ENCODE peak calls at places on chromosomes 13 and 19, in ten cellular contexts. One of them, this sample, is unnamed.

GRCh38 chr19:49692102-49692599 is 1.2 kb downstream of the CPT1C start:
- DNase-seq in activated naive CD8-positive, alpha-beta T cell treated with anti-CD3 and anti-CD28 coated beads for 36 hours: no peak
- DNase-seq in NCI-H2171 treated with DMSO at 0.1 percent for 48 hours: no peak
- DNase-seq in activated CD4-positive, alpha-beta T cell treated with anti-CD3 and anti-CD28 coated beads for 48 hours: no peak
- DNase-seq in breast epithelium: no peak
- DNase-seq in iPS-NIHi11: no peak
- DNase-seq in Calu3: no peak
- DNase-seq in A549: no peak
- DNase-seq in HFF-Myc: no peak
- DNase-seq in stimulated activated CD8-positive, alpha-beta memory T cell treated with anti-CD3 and anti-CD28 coated beads, Interleukin-12 subunit alpha, Interleukin-12 subunit beta, amount 100 ng/mL, for 4 hours: no peak
- DNase-seq in this sample: no peak

GRCh38 chr13:40993119-40993518 is 26.0 kb downstream of the ELF1 start:
- DNase-seq in activated CD4-positive, alpha-beta T cell treated with anti-CD3 and anti-CD28 coated beads for 48 hours: no peak
- DNase-seq in HFF-Myc: no peak
- DNase-seq in NCI-H2171 treated with DMSO at 0.1 percent for 48 hours: peak
- DNase-seq in iPS-NIHi11: no peak
- DNase-seq in Calu3: no peak
- DNase-seq in breast epithelium: no peak
- DNase-seq in stimulated activated CD8-positive, alpha-beta memory T cell treated with anti-CD3 and anti-CD28 coated beads, Interleukin-12 subunit alpha, Interleukin-12 subunit beta, amount 100 ng/mL, for 4 hours: no peak
- DNase-seq in activated naive CD8-positive, alpha-beta T cell treated with anti-CD3 and anti-CD28 coated beads for 36 hours: no peak
- DNase-seq in A549: no peak
- DNase-seq in this sample: peak

GRCh38 chr13:32504263-32504662 is 34.3 kb downstream of the N4BP2L2 start:
- DNase-seq in HFF-Myc: no peak
- DNase-seq in NCI-H2171 treated with DMSO at 0.1 percent for 48 hours: no peak
- DNase-seq in iPS-NIHi11: no peak
- DNase-seq in activated naive CD8-positive, alpha-beta T cell treated with anti-CD3 and anti-CD28 coated beads for 36 hours: no peak
- DNase-seq in breast epithelium: no peak
- DNase-seq in activated CD4-positive, alpha-beta T cell treated with anti-CD3 and anti-CD28 coated beads for 48 hours: no peak
- DNase-seq in A549: no peak
- DNase-seq in Calu3: no peak
- DNase-seq in stimulated activated CD8-positive, alpha-beta memory T cell treated with anti-CD3 and anti-CD28 coated beads, Interleukin-12 subunit alpha, Interleukin-12 subunit beta, amount 100 ng/mL, for 4 hours: no peak
- DNase-seq in this sample: no peak

GRCh38 chr13:89457977-89458376 is 1786.8 kb downstream of the SLITRK5 start:
- DNase-seq in stimulated activated CD8-positive, alpha-beta memory T cell treated with anti-CD3 and anti-CD28 coated beads, Interleukin-12 subunit alpha, Interleukin-12 subunit beta, amount 100 ng/mL, for 4 hours: no peak
- DNase-seq in activated CD4-positive, alpha-beta T cell treated with anti-CD3 and anti-CD28 coated beads for 48 hours: no peak
- DNase-seq in NCI-H2171 treated with DMSO at 0.1 percent for 48 hours: no peak
- DNase-seq in breast epithelium: no peak
- DNase-seq in activated naive CD8-positive, alpha-beta T cell treated with anti-CD3 and anti-CD28 coated beads for 36 hours: no peak
- DNase-seq in A549: peak
- DNase-seq in iPS-NIHi11: peak
- DNase-seq in HFF-Myc: no peak
- DNase-seq in Calu3: no peak
- DNase-seq in this sample: no peak

GRCh38 chr19:35265126-35265995 is 3.4 kb upstream of the USF2 start:
- DNase-seq in activated CD4-positive, alpha-beta T cell treated with anti-CD3 and anti-CD28 coated beads for 48 hours: no peak
- DNase-seq in activated naive CD8-positive, alpha-beta T cell treated with anti-CD3 and anti-CD28 coated beads for 36 hours: no peak
- DNase-seq in breast epithelium: peak
- DNase-seq in A549: no peak
- DNase-seq in Calu3: no peak
- DNase-seq in stimulated activated CD8-positive, alpha-beta memory T cell treated with anti-CD3 and anti-CD28 coated beads, Interleukin-12 subunit alpha, Interleukin-12 subunit beta, amount 100 ng/mL, for 4 hours: no peak
- DNase-seq in iPS-NIHi11: no peak
- DNase-seq in NCI-H2171 treated with DMSO at 0.1 percent for 48 hours: peak
- DNase-seq in HFF-Myc: no peak
- DNase-seq in this sample: no peak

GRCh38 chr13:99389520-99390304 is 82.5 kb upstream of the GPR183 start:
- DNase-seq in breast epithelium: no peak
- DNase-seq in A549: no peak
- DNase-seq in iPS-NIHi11: no peak
- DNase-seq in activated CD4-positive, alpha-beta T cell treated with anti-CD3 and anti-CD28 coated beads for 48 hours: peak
- DNase-seq in NCI-H2171 treated with DMSO at 0.1 percent for 48 hours: no peak
- DNase-seq in HFF-Myc: no peak
- DNase-seq in activated naive CD8-positive, alpha-beta T cell treated with anti-CD3 and anti-CD28 coated beads for 36 hours: no peak
- DNase-seq in stimulated activated CD8-positive, alpha-beta memory T cell treated with anti-CD3 and anti-CD28 coated beads, Interleukin-12 subunit alpha, Interleukin-12 subunit beta, amount 100 ng/mL, for 4 hours: no peak
- DNase-seq in Calu3: no peak
- DNase-seq in this sample: no peak

GRCh38 chr19:55678121-55678671 is 3.2 kb downstream of the EPN1 start:
- DNase-seq in Calu3: no peak
- DNase-seq in stimulated activated CD8-positive, alpha-beta memory T cell treated with anti-CD3 and anti-CD28 coated beads, Interleukin-12 subunit alpha, Interleukin-12 subunit beta, amount 100 ng/mL, for 4 hours: no peak
- DNase-seq in HFF-Myc: no peak
- DNase-seq in activated CD4-positive, alpha-beta T cell treated with anti-CD3 and anti-CD28 coated beads for 48 hours: no peak
- DNase-seq in breast epithelium: no peak
- DNase-seq in activated naive CD8-positive, alpha-beta T cell treated with anti-CD3 and anti-CD28 coated beads for 36 hours: no peak
- DNase-seq in NCI-H2171 treated with DMSO at 0.1 percent for 48 hours: no peak
- DNase-seq in iPS-NIHi11: no peak
- DNase-seq in A549: no peak
- DNase-seq in this sample: peak

GRCh38 chr19:33840382-33840781 is 43.7 kb downstream of the KCTD15 start:
- DNase-seq in NCI-H2171 treated with DMSO at 0.1 percent for 48 hours: no peak
- DNase-seq in activated naive CD8-positive, alpha-beta T cell treated with anti-CD3 and anti-CD28 coated beads for 36 hours: no peak
- DNase-seq in stimulated activated CD8-positive, alpha-beta memory T cell treated with anti-CD3 and anti-CD28 coated beads, Interleukin-12 subunit alpha, Interleukin-12 subunit beta, amount 100 ng/mL, for 4 hours: no peak
- DNase-seq in Calu3: no peak
- DNase-seq in A549: no peak
- DNase-seq in iPS-NIHi11: no peak
- DNase-seq in activated CD4-positive, alpha-beta T cell treated with anti-CD3 and anti-CD28 coated beads for 48 hours: no peak
- DNase-seq in HFF-Myc: no peak
- DNase-seq in breast epithelium: no peak
- DNase-seq in this sample: no peak

GRCh38 chr13:65943024-65943423 is 1287.1 kb downstream of the PCDH9 start:
- DNase-seq in Calu3: no peak
- DNase-seq in NCI-H2171 treated with DMSO at 0.1 percent for 48 hours: no peak
- DNase-seq in A549: no peak
- DNase-seq in HFF-Myc: no peak
- DNase-seq in iPS-NIHi11: no peak
- DNase-seq in activated naive CD8-positive, alpha-beta T cell treated with anti-CD3 and anti-CD28 coated beads for 36 hours: no peak
- DNase-seq in activated CD4-positive, alpha-beta T cell treated with anti-CD3 and anti-CD28 coated beads for 48 hours: no peak
- DNase-seq in stimulated activated CD8-positive, alpha-beta memory T cell treated with anti-CD3 and anti-CD28 coated beads, Interleukin-12 subunit alpha, Interleukin-12 subunit beta, amount 100 ng/mL, for 4 hours: no peak
- DNase-seq in breast epithelium: no peak
- DNase-seq in this sample: no peak

GRCh38 chr13:106104281-106104901 is 431.1 kb downstream of the EFNB2 start:
- DNase-seq in HFF-Myc: no peak
- DNase-seq in Calu3: peak
- DNase-seq in A549: peak
- DNase-seq in activated naive CD8-positive, alpha-beta T cell treated with anti-CD3 and anti-CD28 coated beads for 36 hours: no peak
- DNase-seq in breast epithelium: no peak
- DNase-seq in stimulated activated CD8-positive, alpha-beta memory T cell treated with anti-CD3 and anti-CD28 coated beads, Interleukin-12 subunit alpha, Interleukin-12 subunit beta, amount 100 ng/mL, for 4 hours: no peak
- DNase-seq in NCI-H2171 treated with DMSO at 0.1 percent for 48 hours: no peak
- DNase-seq in activated CD4-positive, alpha-beta T cell treated with anti-CD3 and anti-CD28 coated beads for 48 hours: no peak
- DNase-seq in iPS-NIHi11: no peak
- DNase-seq in this sample: no peak

GRCh38 chr13:38366954-38367645 is 17.4 kb downstream of the UFM1 start:
- DNase-seq in activated naive CD8-positive, alpha-beta T cell treated with anti-CD3 and anti-CD28 coated beads for 36 hours: no peak
- DNase-seq in breast epithelium: no peak
- DNase-seq in A549: no peak
- DNase-seq in activated CD4-positive, alpha-beta T cell treated with anti-CD3 and anti-CD28 coated beads for 48 hours: no peak
- DNase-seq in iPS-NIHi11: no peak
- DNase-seq in NCI-H2171 treated with DMSO at 0.1 percent for 48 hours: no peak
- DNase-seq in stimulated activated CD8-positive, alpha-beta memory T cell treated with anti-CD3 and anti-CD28 coated beads, Interleukin-12 subunit alpha, Interleukin-12 subunit beta, amount 100 ng/mL, for 4 hours: no peak
- DNase-seq in HFF-Myc: no peak
- DNase-seq in Calu3: no peak
- DNase-seq in this sample: no peak

GRCh38 chr19:44808463-44809371 is at the start of gene BCAM:
- DNase-seq in Calu3: peak
- DNase-seq in breast epithelium: peak
- DNase-seq in activated CD4-positive, alpha-beta T cell treated with anti-CD3 and anti-CD28 coated beads for 48 hours: no peak
- DNase-seq in NCI-H2171 treated with DMSO at 0.1 percent for 48 hours: no peak
- DNase-seq in A549: peak
- DNase-seq in HFF-Myc: no peak
- DNase-seq in activated naive CD8-positive, alpha-beta T cell treated with anti-CD3 and anti-CD28 coated beads for 36 hours: no peak
- DNase-seq in stimulated activated CD8-positive, alpha-beta memory T cell treated with anti-CD3 and anti-CD28 coated beads, Interleukin-12 subunit alpha, Interleukin-12 subunit beta, amount 100 ng/mL, for 4 hours: no peak
- DNase-seq in iPS-NIHi11: peak
- DNase-seq in this sample: peak

GRCh38 chr13:23966691-23967615 is 69.7 kb upstream of the C1QTNF9B start:
- DNase-seq in HFF-Myc: no peak
- DNase-seq in iPS-NIHi11: no peak
- DNase-seq in breast epithelium: no peak
- DNase-seq in stimulated activated CD8-positive, alpha-beta memory T cell treated with anti-CD3 and anti-CD28 coated beads, Interleukin-12 subunit alpha, Interleukin-12 subunit beta, amount 100 ng/mL, for 4 hours: no peak
- DNase-seq in A549: no peak
- DNase-seq in Calu3: no peak
- DNase-seq in activated CD4-positive, alpha-beta T cell treated with anti-CD3 and anti-CD28 coated beads for 48 hours: no peak
- DNase-seq in NCI-H2171 treated with DMSO at 0.1 percent for 48 hours: no peak
- DNase-seq in activated naive CD8-positive, alpha-beta T cell treated with anti-CD3 and anti-CD28 coated beads for 36 hours: no peak
- DNase-seq in this sample: no peak

GRCh38 chr19:3668331-3669133 is 31.7 kb downstream of the PIP5K1C start:
- DNase-seq in HFF-Myc: no peak
- DNase-seq in A549: no peak
- DNase-seq in activated naive CD8-positive, alpha-beta T cell treated with anti-CD3 and anti-CD28 coated beads for 36 hours: no peak
- DNase-seq in breast epithelium: no peak
- DNase-seq in iPS-NIHi11: no peak
- DNase-seq in activated CD4-positive, alpha-beta T cell treated with anti-CD3 and anti-CD28 coated beads for 48 hours: no peak
- DNase-seq in NCI-H2171 treated with DMSO at 0.1 percent for 48 hours: no peak
- DNase-seq in stimulated activated CD8-positive, alpha-beta memory T cell treated with anti-CD3 and anti-CD28 coated beads, Interleukin-12 subunit alpha, Interleukin-12 subunit beta, amount 100 ng/mL, for 4 hours: no peak
- DNase-seq in Calu3: no peak
- DNase-seq in this sample: no peak

GRCh38 chr19:41263042-41263849 is 926 bp upstream of the HNRNPUL1 start:
- DNase-seq in activated CD4-positive, alpha-beta T cell treated with anti-CD3 and anti-CD28 coated beads for 48 hours: peak
- DNase-seq in iPS-NIHi11: no peak
- DNase-seq in A549: peak
- DNase-seq in HFF-Myc: peak
- DNase-seq in NCI-H2171 treated with DMSO at 0.1 percent for 48 hours: peak
- DNase-seq in breast epithelium: peak
- DNase-seq in Calu3: peak
- DNase-seq in activated naive CD8-positive, alpha-beta T cell treated with anti-CD3 and anti-CD28 coated beads for 36 hours: peak
- DNase-seq in stimulated activated CD8-positive, alpha-beta memory T cell treated with anti-CD3 and anti-CD28 coated beads, Interleukin-12 subunit alpha, Interleukin-12 subunit beta, amount 100 ng/mL, for 4 hours: peak
- DNase-seq in this sample: peak

GRCh38 chr19:17296278-17296677 is 6.9 kb downstream of the ABHD8 start:
- DNase-seq in Calu3: peak
- DNase-seq in stimulated activated CD8-positive, alpha-beta memory T cell treated with anti-CD3 and anti-CD28 coated beads, Interleukin-12 subunit alpha, Interleukin-12 subunit beta, amount 100 ng/mL, for 4 hours: no peak
- DNase-seq in activated naive CD8-positive, alpha-beta T cell treated with anti-CD3 and anti-CD28 coated beads for 36 hours: no peak
- DNase-seq in A549: peak
- DNase-seq in NCI-H2171 treated with DMSO at 0.1 percent for 48 hours: no peak
- DNase-seq in HFF-Myc: no peak
- DNase-seq in breast epithelium: no peak
- DNase-seq in activated CD4-positive, alpha-beta T cell treated with anti-CD3 and anti-CD28 coated beads for 48 hours: no peak
- DNase-seq in iPS-NIHi11: no peak
- DNase-seq in this sample: no peak

GRCh38 chr19:40217027-40217810 is 965 bp downstream of the TTC9B start:
- DNase-seq in breast epithelium: no peak
- DNase-seq in activated naive CD8-positive, alpha-beta T cell treated with anti-CD3 and anti-CD28 coated beads for 36 hours: peak
- DNase-seq in activated CD4-positive, alpha-beta T cell treated with anti-CD3 and anti-CD28 coated beads for 48 hours: peak
- DNase-seq in stimulated activated CD8-positive, alpha-beta memory T cell treated with anti-CD3 and anti-CD28 coated beads, Interleukin-12 subunit alpha, Interleukin-12 subunit beta, amount 100 ng/mL, for 4 hours: no peak
- DNase-seq in Calu3: peak
- DNase-seq in HFF-Myc: no peak
- DNase-seq in iPS-NIHi11: peak
- DNase-seq in A549: peak
- DNase-seq in NCI-H2171 treated with DMSO at 0.1 percent for 48 hours: peak
- DNase-seq in this sample: peak

GRCh38 chr19:53980553-53981407 is 10.7 kb upstream of the CACNG6 start:
- DNase-seq in stimulated activated CD8-positive, alpha-beta memory T cell treated with anti-CD3 and anti-CD28 coated beads, Interleukin-12 subunit alpha, Interleukin-12 subunit beta, amount 100 ng/mL, for 4 hours: no peak
- DNase-seq in HFF-Myc: no peak
- DNase-seq in NCI-H2171 treated with DMSO at 0.1 percent for 48 hours: no peak
- DNase-seq in Calu3: peak
- DNase-seq in activated naive CD8-positive, alpha-beta T cell treated with anti-CD3 and anti-CD28 coated beads for 36 hours: no peak
- DNase-seq in activated CD4-positive, alpha-beta T cell treated with anti-CD3 and anti-CD28 coated beads for 48 hours: no peak
- DNase-seq in breast epithelium: no peak
- DNase-seq in A549: peak
- DNase-seq in iPS-NIHi11: peak
- DNase-seq in this sample: peak

GRCh38 chr19:3979674-3980352 is 5.5 kb downstream of the EEF2 start:
- DNase-seq in breast epithelium: no peak
- DNase-seq in stimulated activated CD8-positive, alpha-beta memory T cell treated with anti-CD3 and anti-CD28 coated beads, Interleukin-12 subunit alpha, Interleukin-12 subunit beta, amount 100 ng/mL, for 4 hours: no peak
- DNase-seq in iPS-NIHi11: peak
- DNase-seq in activated naive CD8-positive, alpha-beta T cell treated with anti-CD3 and anti-CD28 coated beads for 36 hours: no peak
- DNase-seq in activated CD4-positive, alpha-beta T cell treated with anti-CD3 and anti-CD28 coated beads for 48 hours: peak
- DNase-seq in Calu3: no peak
- DNase-seq in NCI-H2171 treated with DMSO at 0.1 percent for 48 hours: no peak
- DNase-seq in HFF-Myc: no peak
- DNase-seq in A549: no peak
- DNase-seq in this sample: no peak

GRCh38 chr13:95492044-95492801 is 60.3 kb upstream of the CLDN10 start:
- DNase-seq in activated CD4-positive, alpha-beta T cell treated with anti-CD3 and anti-CD28 coated beads for 48 hours: no peak
- DNase-seq in NCI-H2171 treated with DMSO at 0.1 percent for 48 hours: peak
- DNase-seq in breast epithelium: no peak
- DNase-seq in stimulated activated CD8-positive, alpha-beta memory T cell treated with anti-CD3 and anti-CD28 coated beads, Interleukin-12 subunit alpha, Interleukin-12 subunit beta, amount 100 ng/mL, for 4 hours: no peak
- DNase-seq in Calu3: peak
- DNase-seq in iPS-NIHi11: no peak
- DNase-seq in A549: peak
- DNase-seq in HFF-Myc: no peak
- DNase-seq in activated naive CD8-positive, alpha-beta T cell treated with anti-CD3 and anti-CD28 coated beads for 36 hours: no peak
- DNase-seq in this sample: no peak

GRCh38 chr13:21225082-21225481 is 48.6 kb downstream of the MRPL57 start:
- DNase-seq in stimulated activated CD8-positive, alpha-beta memory T cell treated with anti-CD3 and anti-CD28 coated beads, Interleukin-12 subunit alpha, Interleukin-12 subunit beta, amount 100 ng/mL, for 4 hours: no peak
- DNase-seq in A549: no peak
- DNase-seq in breast epithelium: no peak
- DNase-seq in activated CD4-positive, alpha-beta T cell treated with anti-CD3 and anti-CD28 coated beads for 48 hours: no peak
- DNase-seq in HFF-Myc: no peak
- DNase-seq in NCI-H2171 treated with DMSO at 0.1 percent for 48 hours: no peak
- DNase-seq in iPS-NIHi11: no peak
- DNase-seq in Calu3: no peak
- DNase-seq in activated naive CD8-positive, alpha-beta T cell treated with anti-CD3 and anti-CD28 coated beads for 36 hours: no peak
- DNase-seq in this sample: no peak